ENCODE peak calls at places on chromosomes 1 and 21, in five cellular contexts. C, E, R, X and S are unnamed samples.

GRCh38 chr1:6911974-6912373 is 126.7 kb downstream of the CAMTA1 start:
- DNase-seq in X (no peak), C (no peak), E (no peak), R (peak; percentile 59), S (no peak)

GRCh38 chr1:87814573-87814972 is 485.9 kb downstream of the LMO4 start:
- DNase-seq in C (no peak), R (no peak), X (peak; percentile 56), E (no peak), S (no peak)

GRCh38 chr21:38997756-38998155 is 185.5 kb downstream of the PSMG1 start:
- DNase-seq in E (no peak), C (no peak), R (no peak), X (no peak), S (no peak)

GRCh38 chr1:157984469-157984868 is 9.0 kb upstream of the KIRREL1 start:
- DNase-seq in C (no peak), X (no peak), R (no peak), E (no peak), S (no peak)

GRCh38 chr1:146051452-146051852 is 29.9 kb upstream of the HJV start:
- DNase-seq in R (no peak), X (no peak), C (no peak), E (no peak), S (no peak)

GRCh38 chr21:36507397-36508018 is 27.6 kb upstream of the CLDN14 start:
- DNase-seq in R (no peak), E (no peak), C (peak; percentile 26), X (no peak), S (no peak)

GRCh38 chr1:60988827-60989363 is 93.5 kb upstream of the NFIA start:
- DNase-seq in R (no peak), E (no peak), X (peak; percentile 16), C (no peak), S (no peak)

GRCh38 chr1:204361781-204362180 is 2.1 kb upstream of the PLEKHA6 start:
- DNase-seq in E (no peak), R (no peak), C (no peak), X (no peak), S (no peak)

GRCh38 chr1:1431845-1432565 is 3.5 kb upstream of the VWA1 start:
- DNase-seq in X (no peak), C (no peak), E (no peak), R (peak; percentile 29), S (no peak)

GRCh38 chr1:174998569-174999215 is 1.1 kb upstream of the CACYBP start:
- DNase-seq in R (peak; percentile 74), X (peak; percentile 51), C (peak; percentile 27), E (no peak), S (no peak)

GRCh38 chr1:151790940-151791651 is 796 bp upstream of the TDRKH start:
- DNase-seq in R (no peak), E (no peak), C (peak; percentile 31), X (peak; percentile 6), S (no peak)

GRCh38 chr1:19480282-19480681 is 5.1 kb downstream of the CAPZB start:
- DNase-seq in X (no peak), E (no peak), R (no peak), C (peak; percentile 73), S (no peak)

GRCh38 chr21:45362077-45362747 is 42.8 kb upstream of the COL18A1 start:
- DNase-seq in X (no peak), E (no peak), C (no peak), R (no peak), S (no peak)

GRCh38 chr1:116877369-116877768 is 32.3 kb upstream of the PTGFRN start:
- DNase-seq in R (no peak), X (no peak), E (no peak), C (peak; percentile 35), S (no peak)

GRCh38 chr1:903721-904270 is 19.9 kb upstream of the SAMD11 start:
- DNase-seq in R (no peak), C (no peak), X (no peak), E (no peak), S (no peak)

GRCh38 chr21:32802954-32803353 is 31.4 kb upstream of the PAXBP1 start:
- DNase-seq in E (no peak), C (no peak), X (no peak), R (no peak), S (no peak)

GRCh38 chr1:167795810-167796740 is 74.3 kb downstream of the MPZL1 start:
- DNase-seq in E (no peak), C (no peak), R (peak; percentile 71), X (peak; percentile 35), S (no peak)

GRCh38 chr1:59128239-59128736 is 168.6 kb upstream of the FGGY start:
- DNase-seq in C (no peak), X (peak; percentile 86), E (no peak), R (peak; percentile 34), S (peak; percentile 54)

GRCh38 chr1:67005068-67005467 is 48.9 kb downstream of the SLC35D1 start:
- DNase-seq in E (peak; percentile 33), R (no peak), X (no peak), C (peak; percentile 15), S (no peak)

GRCh38 chr1:152107984-152108898 is 7.0 kb downstream of the TCHH start:
- DNase-seq in R (peak; percentile 2), E (no peak), C (no peak), X (peak; percentile 55), S (no peak)

GRCh38 chr21:43934716-43935705 is 70.0 kb downstream of the AGPAT3 start:
- DNase-seq in R (no peak), E (no peak), X (no peak), C (no peak), S (no peak)

GRCh38 chr1:243730499-243731150 is 119.4 kb downstream of the AKT3 start:
- DNase-seq in E (peak; percentile 35), C (no peak), X (no peak), R (no peak), S (no peak)

DNA sequence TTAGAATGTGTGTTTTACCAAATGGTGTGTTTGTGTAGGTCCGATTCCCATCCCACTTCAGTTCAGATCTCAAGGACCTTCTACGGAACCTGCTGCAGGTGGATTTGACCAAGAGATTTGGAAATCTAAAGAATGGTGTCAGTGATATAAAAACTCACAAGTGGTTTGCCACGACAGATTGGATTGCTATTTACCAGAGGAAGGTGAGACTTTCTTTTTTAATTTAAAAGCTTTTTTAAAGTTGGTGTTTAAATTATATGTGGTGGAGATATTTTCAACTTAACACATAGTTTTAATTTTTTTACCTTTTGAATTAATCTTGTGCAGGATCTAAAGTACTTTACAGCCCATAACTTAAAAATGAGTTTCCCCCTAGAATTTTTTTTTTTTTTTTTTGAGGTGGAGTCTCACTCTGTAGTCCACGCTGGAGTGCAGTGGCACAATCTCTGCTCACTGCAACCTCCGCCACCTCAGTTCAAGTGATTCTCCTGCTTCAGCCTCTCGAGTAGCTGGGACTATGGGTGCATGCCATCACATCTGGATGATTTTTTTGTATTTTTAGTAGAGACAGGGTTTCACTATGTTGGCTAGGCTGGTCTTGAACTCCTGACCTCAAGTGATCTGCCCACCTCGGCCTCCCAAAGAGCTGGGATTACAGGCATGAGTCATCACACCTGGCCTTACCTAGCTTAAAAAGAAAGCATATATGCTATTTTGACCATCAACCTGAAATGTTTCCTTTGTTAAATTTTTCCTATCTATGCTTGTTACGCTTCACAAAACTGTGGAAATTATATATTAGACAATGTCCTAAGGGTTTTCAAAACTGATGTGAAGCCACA is 70.3 kb downstream of the PRKACB start:
- DNase-seq in C (no peak), R (no peak), X (no peak), E (no peak), S (no peak)
- TF ChIP-seq CTCF in C (no peak), R (no peak), X (no peak), E (no peak), S (no peak)

DNA sequence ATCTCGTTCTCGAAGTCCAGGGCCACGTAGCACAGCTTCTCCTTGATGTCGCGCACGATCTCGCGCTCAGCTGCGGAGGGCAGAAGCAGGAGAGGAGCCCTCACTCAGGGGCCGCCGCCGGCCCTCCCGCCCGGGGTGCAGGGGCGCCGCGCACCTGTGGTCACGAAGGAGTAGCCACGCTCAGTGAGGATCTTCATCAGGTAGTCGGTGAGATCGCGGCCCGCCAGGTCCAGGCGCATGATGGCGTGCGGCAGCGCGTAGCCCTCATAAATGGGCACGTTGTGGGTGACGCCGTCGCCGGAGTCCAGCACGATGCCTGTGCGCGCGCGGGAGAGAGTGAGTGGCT is 1.8 kb downstream of the ACTA1 start:
- DNase-seq in R (no peak), E (no peak), C (no peak), X (no peak), S (no peak)
- H3K4me3 ChIP-seq in R (no peak overlapping the region), E (peak overlapping the region; percentile 24), C (no peak overlapping the region), X (no peak overlapping the region), S (no peak overlapping the region)

DNA sequence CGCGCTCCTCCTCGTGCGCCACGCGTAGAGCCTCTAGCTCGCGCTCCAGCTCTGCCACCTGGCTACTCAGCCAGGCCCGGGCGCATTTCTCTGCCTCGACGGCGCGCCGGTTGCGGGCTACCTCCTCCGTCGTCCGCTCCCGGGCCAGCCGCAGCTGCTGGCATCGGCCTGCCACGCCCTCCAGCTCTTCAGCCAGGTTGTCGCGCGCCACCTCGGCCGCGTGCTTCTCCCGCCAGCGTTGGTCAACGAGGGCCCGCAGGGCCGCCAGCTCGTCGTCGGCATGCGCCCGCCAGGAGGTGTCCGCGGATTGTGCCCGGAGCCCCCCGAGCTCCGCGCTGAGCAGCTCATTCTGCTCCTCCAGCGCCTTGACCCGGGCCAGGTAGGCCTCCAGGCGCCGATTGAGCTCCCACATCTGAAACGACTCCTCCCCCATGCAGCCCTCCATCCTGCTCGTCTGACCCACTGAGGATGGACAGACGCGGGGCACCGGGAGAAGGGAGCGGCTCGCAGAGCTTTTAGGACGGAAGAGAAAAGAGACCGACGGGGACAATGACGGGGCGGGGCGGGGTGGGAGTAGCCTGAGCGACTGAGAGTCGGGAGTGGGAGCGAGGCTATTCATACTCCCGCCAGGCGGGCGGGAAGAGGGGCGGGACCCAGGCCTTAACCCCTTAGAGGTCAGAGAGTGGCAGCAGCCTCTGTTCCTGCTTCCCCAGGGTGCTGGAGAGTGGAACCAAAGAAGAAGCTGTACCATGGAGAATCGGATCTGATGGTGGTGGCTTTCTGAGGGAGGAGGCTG is at the start of gene NES:
- DNase-seq in C (no peak), R (peak; percentile 56), E (no peak), X (peak; percentile 60), S (no peak)
- TF ChIP-seq CTCF in C (no peak), R (no peak), E (no peak), X (no peak), S (no peak)

GRCh38 chr1:33080373-33080772 is 580 bp upstream of the AZIN2 start:
- DNase-seq in E (no peak), R (no peak), C (no peak), X (no peak), S (no peak)

GRCh38 chr1:33081554-33082305 is 777 bp downstream of the AZIN2 start:
- DNase-seq in C (peak; percentile 39), E (no peak), R (no peak), X (no peak), S (no peak)

GRCh38 chr1:33085332-33085731 is 4.4 kb downstream of the AZIN2 start:
- DNase-seq in X (no peak), C (no peak), E (no peak), R (no peak), S (no peak)

GRCh38 chr1:33080885-33081553 is at the start of gene AZIN2:
- DNase-seq in X (peak; percentile 92), R (peak; percentile 97), E (peak; percentile 99), C (peak; percentile 98), S (peak; percentile 60)

DNA sequence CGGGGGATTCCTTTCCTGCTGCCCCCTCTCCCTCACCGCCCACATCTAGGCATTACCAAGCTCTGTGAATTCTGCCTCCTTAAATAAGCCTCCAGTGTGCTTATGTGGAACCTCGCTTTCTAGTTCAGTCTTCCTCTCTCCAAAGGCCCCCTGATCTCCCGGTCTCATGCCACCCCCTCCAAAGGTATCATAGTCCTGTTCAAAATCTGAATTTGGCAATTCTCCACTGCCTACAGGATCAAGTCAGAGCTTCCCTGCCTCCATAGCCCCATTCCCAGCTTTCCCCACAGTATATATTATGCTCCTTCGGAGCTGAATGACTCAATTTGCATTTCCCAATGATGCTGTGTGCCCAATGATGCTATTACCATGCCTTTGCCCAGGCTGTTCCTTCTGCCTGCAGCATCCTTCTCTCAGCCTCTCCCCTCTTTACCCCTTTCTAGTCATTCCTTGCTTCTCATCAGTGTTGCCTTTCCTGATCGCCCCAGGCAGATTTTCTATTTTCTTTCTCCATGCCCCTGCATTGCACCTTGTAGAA is 1.7 kb downstream of the AZIN2 start:
- DNase-seq in C (no peak), X (no peak), E (no peak), R (no peak), S (no peak)
- H3K4me3 ChIP-seq in C (no peak overlapping the region), X (no peak overlapping the region), E (peak overlapping the region; percentile 79), R (peak overlapping the region; percentile 89), S (peak overlapping the region; percentile 79)